ENCODE peak calls at places on chromosomes 7 and 10, in five cellular contexts. J is HCT116, K is neuronal stem cell, S is right cardiac atrium, H is spleen. Y is an unnamed sample. For H3K9me3, the result is how much of the 10 kb centered on the place peaks cover.

GRCh38 chr10:103637855-103638561 is 144.5 kb downstream of the NEURL1 start:
- DNase-seq in S (peak), J (no peak), H (no peak), K (no peak), Y (peak)

GRCh38 chr10:97140887-97141745 is 44.6 kb downstream of the SLIT1 start:
- DNase-seq in S (no peak), K (no peak), H (peak), J (no peak), Y (no peak)

GRCh38 chr7:44561962-44562621 is 11.6 kb downstream of the DDX56 start:
- DNase-seq in J (no peak), H (peak), K (no peak), S (no peak), Y (peak)

GRCh38 chr10:114777415-114777814 is 44.2 kb upstream of the FHIP2A start:
- DNase-seq in K (no peak), H (no peak), J (no peak), S (no peak), Y (no peak)

GRCh38 chr10:114811769-114812353 is 9.7 kb upstream of the FHIP2A start:
- DNase-seq in H (no peak), K (no peak), J (no peak), S (no peak), Y (no peak)

GRCh38 chr7:93943816-93944540 is 22.4 kb downstream of the GNG11 start:
- DNase-seq in K (no peak), S (no peak), J (no peak), H (no peak), Y (no peak)

GRCh38 chr10:112039823-112040222 is 143.7 kb downstream of the GPAM start:
- DNase-seq in H (no peak), J (no peak), S (no peak), K (no peak), Y (no peak)

GRCh38 chr10:26214004-26214403 is 2.6 kb upstream of the GAD2 start:
- DNase-seq in J (no peak), S (no peak), H (no peak), K (peak), Y (no peak)

GRCh38 chr10:91194497-91195179 is 25.8 kb upstream of the PCGF5 start:
- DNase-seq in K (no peak), J (no peak), S (no peak), H (no peak), Y (no peak)

GRCh38 chr7:66664590-66665293 is 36.1 kb downstream of the KCTD7 start:
- DNase-seq in J (no peak), S (no peak), K (no peak), H (peak), Y (no peak)

GRCh38 chr7:38630720-38631673 is at the start of gene AMPH:
- DNase-seq in J (no peak), H (peak), K (peak), S (peak), Y (peak)

GRCh38 chr7:28272461-28272877 is 91.9 kb upstream of the JAZF1 start:
- DNase-seq in H (no peak), K (peak), S (peak), J (peak), Y (peak)

GRCh38 chr10:26412932-26413331 is 25.2 kb upstream of the APBB1IP start:
- DNase-seq in J (no peak), H (no peak), S (no peak), K (no peak), Y (no peak)

GRCh38 chr10:70829543-70829942 is 13.8 kb downstream of the SGPL1 start:
- DNase-seq in S (no peak), H (no peak), J (no peak), K (no peak), Y (no peak)

GRCh38 chr10:80583681-80584080 is 46.0 kb downstream of the SH2D4B start:
- DNase-seq in J (no peak), S (no peak), H (no peak), K (no peak), Y (no peak)

GRCh38 chr10:132915411-132915810 is 27.0 kb downstream of the CFAP46 start:
- DNase-seq in S (no peak), J (no peak), K (no peak), H (peak), Y (no peak)

GRCh38 chr7:92668564-92668963 is 78.4 kb upstream of the FAM133B start:
- DNase-seq in H (no peak), J (no peak), S (no peak), K (no peak), Y (no peak)

GRCh38 chr10:5973069-5973468 is 4.3 kb downstream of the IL15RA start:
- DNase-seq in H (no peak), K (no peak), S (no peak), J (no peak), Y (no peak)

GRCh38 chr10:73771722-73772279 is 10.0 kb upstream of the CHCHD1 start:
- DNase-seq in K (no peak), J (peak), S (peak), H (peak), Y (peak)

GRCh38 chr7:11881680-11882079 is 49.7 kb upstream of the THSD7A start:
- DNase-seq in H (no peak), J (no peak), K (no peak), S (no peak), Y (no peak)

GRCh38 chr7:148657929-148658328 is 40.8 kb upstream of the CUL1 start:
- DNase-seq in S (no peak), J (no peak), H (no peak), K (no peak), Y (no peak)

GRCh38 chr7:1592299-1592842 is 22.5 kb upstream of the PSMG3 start:
- DNase-seq in H (no peak), S (no peak), K (no peak), J (no peak), Y (no peak)

GRCh38 chr10:101879456-101880189 is 36.0 kb upstream of the KCNIP2 start:
- DNase-seq in H (no peak), S (no peak), J (no peak), K (no peak), Y (no peak)

GRCh38 chr7:101486056-101486763 is 123.5 kb downstream of the COL26A1 start:
- DNase-seq in H (no peak), S (no peak), K (no peak), J (no peak), Y (no peak)

GRCh38 chr10:101512741-101513140 is 75.3 kb downstream of the POLL start:
- DNase-seq in H (no peak), K (no peak), J (no peak), S (no peak), Y (no peak)

GRCh38 chr10:103739039-103739764 is 116.2 kb downstream of the SH3PXD2A start:
- DNase-seq in S (peak), J (no peak), K (peak), H (no peak), Y (no peak)

GRCh38 chr7:114472896-114473512 is 58.4 kb downstream of the FOXP2 start:
- DNase-seq in S (no peak), J (no peak), H (no peak), K (no peak), Y (no peak)

GRCh38 chr7:135448753-135449152 is 61.1 kb downstream of the CNOT4 start:
- DNase-seq in K (no peak), S (no peak), J (no peak), H (no peak), Y (no peak)

GRCh38 chr7:131554880-131555516 is 1.4 kb downstream of the PODXL start:
- DNase-seq in S (no peak), K (no peak), H (no peak), J (no peak), Y (no peak)

GRCh38 chr7:100546129-100546867 is 7.3 kb downstream of the AGFG2 start:
- DNase-seq in H (no peak), J (no peak), S (no peak), K (no peak), Y (no peak)

GRCh38 chr7:50146692-50147091 is 53.6 kb upstream of the ZPBP start:
- DNase-seq in J (no peak), S (no peak), H (no peak), K (no peak), Y (no peak)

GRCh38 chr10:3668276-3668960 is 116.6 kb downstream of the KLF6 start:
- DNase-seq in K (no peak), J (no peak), S (peak), H (peak), Y (peak)

GRCh38 chr10:48456808-48457761 is 147.8 kb downstream of the ARHGAP22 start:
- DNase-seq in K (no peak), J (no peak), S (no peak), H (peak), Y (peak)

GRCh38 chr10:16466001-16466400 is 29.2 kb downstream of the PTER start:
- DNase-seq in S (no peak), J (no peak), H (no peak), K (no peak), Y (no peak)

GRCh38 chr10:78000956-78001472 is 28.3 kb downstream of the POLR3A start:
- DNase-seq in J (no peak), H (no peak), K (no peak), S (no peak), Y (no peak)

GRCh38 chr7:39431242-39431641 is 135.0 kb upstream of the YAE1 start:
- DNase-seq in K (no peak), S (no peak), J (no peak), H (no peak), Y (no peak)

GRCh38 chr7:155415093-155415492 is 42.8 kb upstream of the EN2 start:
- DNase-seq in S (no peak), J (no peak), H (no peak), K (no peak), Y (no peak)

GRCh38 chr7:131346885-131347592 is 19.4 kb downstream of the MKLN1 start:
- DNase-seq in H (no peak), S (no peak), J (no peak), K (no peak), Y (no peak)

DNA sequence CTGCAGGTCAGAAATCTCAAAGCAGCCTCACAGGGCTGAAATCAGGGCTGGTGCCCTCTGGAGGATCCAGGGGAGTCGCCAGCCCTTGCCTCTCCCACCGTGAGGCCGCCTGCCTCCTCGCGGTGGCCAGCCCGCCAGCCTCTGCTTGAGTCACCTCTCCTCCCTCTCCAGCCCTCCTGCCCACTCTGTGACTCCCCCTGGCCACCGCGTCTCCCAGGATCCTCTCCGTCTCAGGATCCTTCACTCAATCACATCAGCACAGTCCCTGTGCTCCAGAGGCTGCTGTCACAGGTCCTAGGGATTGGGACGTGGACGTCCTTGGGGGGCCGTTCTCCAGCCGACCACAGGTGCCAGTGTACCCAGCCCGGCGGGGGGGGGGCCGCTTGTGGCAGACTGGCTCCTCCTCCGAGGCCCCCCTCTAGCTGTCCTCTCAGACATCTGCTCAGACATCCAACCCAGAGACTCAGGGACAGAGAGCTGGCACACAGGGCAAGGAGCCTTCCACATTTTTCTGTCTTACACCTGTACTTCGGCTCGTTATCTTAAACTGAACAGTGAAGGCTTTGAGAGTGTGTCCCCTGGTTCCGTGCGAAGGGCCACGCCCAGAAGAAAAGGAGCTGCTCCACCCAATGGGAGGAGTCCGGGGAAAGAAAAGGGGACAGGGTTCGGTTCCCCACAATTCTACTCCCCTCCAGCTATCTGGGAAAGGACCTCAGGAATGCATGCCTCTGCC is 9.4 kb upstream of the PPP2R2D start:
- DNase-seq in S (no peak), K (peak), H (peak), J (no peak), Y (peak)
- H3K9me3 ChIP-seq in S (under half), K (under half), H (under half), J (under half), Y (under half)

GRCh38 chr10:94220717-94221116 is 142.0 kb downstream of the NOC3L start:
- DNase-seq in K (no peak), H (no peak), J (no peak), S (no peak), Y (no peak)

GRCh38 chr10:94225589-94225988 is 137.2 kb downstream of the NOC3L start:
- DNase-seq in S (no peak), H (no peak), K (no peak), J (no peak), Y (peak)

GRCh38 chr10:94219829-94220228 is 142.9 kb downstream of the NOC3L start:
- DNase-seq in J (no peak), K (no peak), S (no peak), H (no peak), Y (no peak)

GRCh38 chr10:94224656-94225055 is 138.1 kb downstream of the NOC3L start:
- DNase-seq in S (no peak), K (no peak), H (no peak), J (no peak), Y (no peak)

GRCh38 chr10:94223702-94224370 is 138.9 kb downstream of the NOC3L start:
- DNase-seq in K (no peak), H (no peak), J (no peak), S (no peak), Y (no peak)
- H3K9me3 ChIP-seq in K (under half), H (under half), J (under half), S (under half), Y (under half)

DNA sequence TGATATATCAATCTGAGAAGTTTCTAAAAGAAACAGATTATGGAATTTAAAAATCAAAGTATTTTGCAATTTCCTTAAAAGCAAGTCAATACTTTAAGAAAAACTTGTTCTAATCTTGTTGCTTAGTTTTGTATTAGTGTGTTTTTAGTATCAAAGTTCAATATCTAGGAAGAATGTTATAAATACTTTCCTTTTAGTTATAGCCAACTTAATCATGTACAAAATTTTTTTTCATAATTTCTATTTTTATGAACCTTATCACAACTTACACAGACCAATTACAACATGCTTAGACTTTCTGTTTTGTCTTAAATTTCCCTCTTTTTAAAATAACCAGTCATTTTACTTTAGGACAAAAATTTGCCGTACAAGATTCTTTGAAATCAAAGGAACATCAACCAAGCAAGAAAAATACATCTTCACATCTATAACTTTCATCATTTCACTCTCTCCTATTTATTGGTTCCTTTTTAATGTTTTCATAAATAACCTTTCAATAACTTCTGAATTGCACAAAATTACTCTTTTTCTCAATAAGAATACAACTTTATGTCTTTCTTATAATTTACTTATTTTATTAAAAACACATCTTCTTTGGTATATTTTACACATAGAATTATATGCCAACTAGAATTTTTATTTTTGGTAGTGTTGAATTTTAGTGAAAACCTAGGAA is 308.2 kb upstream of the GLI3 start:
- DNase-seq in H (no peak), S (no peak), K (no peak), J (no peak), Y (no peak)
- H3K9me3 ChIP-seq in H (under half), S (under half), K (under half), J (under half), Y (under half)

GRCh38 chr7:158746957-158747356 is 42.4 kb upstream of the NCAPG2 start:
- DNase-seq in H (no peak), K (no peak), S (no peak), J (no peak), Y (no peak)

GRCh38 chr7:158747408-158747807 is 42.8 kb upstream of the NCAPG2 start:
- DNase-seq in S (no peak), J (no peak), K (no peak), H (no peak), Y (no peak)

GRCh38 chr7:158750702-158751101 is 46.1 kb upstream of the NCAPG2 start:
- DNase-seq in H (no peak), J (no peak), K (no peak), S (no peak), Y (no peak)

GRCh38 chr7:158749396-158749795 is 44.8 kb upstream of the NCAPG2 start:
- DNase-seq in S (no peak), K (no peak), J (no peak), H (no peak), Y (no peak)

GRCh38 chr7:158748335-158748734 is 43.7 kb upstream of the NCAPG2 start:
- DNase-seq in K (no peak), S (no peak), H (no peak), J (no peak), Y (no peak)
- H3K9me3 ChIP-seq in K (under half), S (under half), H (under half), J (under half), Y (under half)

GRCh38 chr7:63071920-63072319 is 926.7 kb upstream of the ZNF722 start:
- DNase-seq in K (no peak), S (no peak), H (no peak), J (no peak), Y (no peak)
- H3K9me3 ChIP-seq in K (under half), S (under half), H (under half), J (under half), Y (under half)

DNA sequence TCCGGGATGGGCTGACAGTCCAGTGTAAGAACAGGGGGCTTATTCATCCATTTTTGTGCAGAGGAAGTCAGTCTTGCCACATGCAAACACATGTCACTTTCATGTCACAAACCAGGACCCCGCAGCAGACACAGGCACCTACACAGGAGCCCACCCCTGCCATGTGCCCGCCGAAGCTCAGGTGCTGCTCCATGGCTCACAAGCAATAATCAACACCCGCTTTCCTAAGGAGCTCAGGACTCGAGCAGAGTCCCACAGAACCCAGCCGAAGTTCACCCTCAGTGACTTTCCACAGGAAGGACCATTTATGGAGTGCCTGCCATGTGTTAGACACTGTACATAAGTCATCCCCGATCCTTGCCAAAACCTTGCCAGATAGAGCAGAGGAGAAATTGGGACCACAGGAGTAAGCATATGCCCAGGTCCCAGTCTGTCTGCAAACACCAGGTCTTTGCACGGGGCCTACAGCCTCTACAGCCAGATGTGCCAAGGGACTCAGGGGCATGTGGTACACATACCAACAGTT is 99.4 kb downstream of the EBF3 start:
- DNase-seq in S (no peak), H (no peak), K (no peak), J (no peak), Y (no peak)
- H3K9me3 ChIP-seq in S (under half), H (under half), K (under half), J (under half), Y (under half)

Y was measured in adrenal gland.